ENCODE peak calls at places on chromosomes 2 and 18, in nine cellular contexts. Q, V, D, H, L, M, J, O and S are unnamed samples.
A peak's percentile ranks its signal among the peaks of the same experiment; 100 is the strongest.

GRCh38 chr2:216590780-216591179 is 42.4 kb upstream of the IGFBP2 start:
- DNase-seq in D (no peak), M (no peak), J (no peak), Q (peak; percentile 32), H (peak; percentile 70), L (no peak), O (peak; percentile 79), V (peak; percentile 83), S (no peak)

GRCh38 chr2:240819404-240820013 is 510 bp downstream of the KIF1A start:
- DNase-seq in D (no peak), O (no peak), L (no peak), M (no peak), J (peak; percentile 71), V (no peak), Q (no peak), H (no peak), S (no peak)

GRCh38 chr18:54946149-54946581 is 13.1 kb downstream of the CCDC68 start:
- DNase-seq in V (no peak), L (peak; percentile 17), D (no peak), J (no peak), Q (peak; percentile 41), H (no peak), M (no peak), O (peak; percentile 49), S (no peak)

GRCh38 chr18:38951633-38952032 is 1386.0 kb upstream of the CELF4 start:
- DNase-seq in L (no peak), O (no peak), V (no peak), M (no peak), J (no peak), D (no peak), H (no peak), Q (no peak), S (no peak)

GRCh38 chr2:168583710-168584521 is 127.8 kb downstream of the CERS6 start:
- DNase-seq in J (no peak), D (no peak), O (peak; percentile 73), H (no peak), L (no peak), M (peak; percentile 25), Q (peak; percentile 48), V (no peak), S (peak; percentile 61)

GRCh38 chr2:55922488-55922887 is 1.1 kb downstream of the EFEMP1 start:
- DNase-seq in L (no peak), H (no peak), V (no peak), Q (peak; percentile 11), J (peak; percentile 47), M (no peak), O (peak; percentile 77), D (peak; percentile 67), S (no peak)

GRCh38 chr2:206804326-206804725 is 38.9 kb downstream of the FASTKD2 start:
- DNase-seq in D (no peak), J (no peak), H (no peak), L (no peak), Q (no peak), M (peak; percentile 23), O (peak; percentile 8), V (no peak), S (no peak)

GRCh38 chr2:69017080-69017479 is 4.1 kb downstream of the ANTXR1 start:
- DNase-seq in M (no peak), O (peak; percentile 73), Q (peak; percentile 26), H (no peak), V (peak; percentile 29), J (no peak), L (no peak), D (no peak), S (no peak)

GRCh38 chr2:13669607-13670006 is 952.9 kb downstream of the TRIB2 start:
- DNase-seq in J (no peak), D (no peak), M (no peak), Q (no peak), L (no peak), V (no peak), H (no peak), O (no peak), S (no peak)

GRCh38 chr2:157170299-157170698 is 87.2 kb upstream of the GALNT5 start:
- DNase-seq in V (peak; percentile 64), D (no peak), J (no peak), M (no peak), H (no peak), O (no peak), L (no peak), Q (no peak), S (peak; percentile 36)

GRCh38 chr18:73950116-73950705 is 197.4 kb downstream of the FBXO15 start:
- DNase-seq in H (no peak), Q (no peak), D (no peak), O (no peak), V (peak; percentile 61), L (no peak), J (no peak), M (no peak), S (no peak)

GRCh38 chr2:219697811-219698683 is 70.6 kb downstream of the SLC4A3 start:
- DNase-seq in H (no peak), D (no peak), L (no peak), J (no peak), M (no peak), Q (no peak), V (no peak), O (no peak), S (no peak)

GRCh38 chr2:130850788-130851623 is 14.3 kb downstream of the ARHGEF4 start:
- DNase-seq in H (peak; percentile 33), Q (no peak), J (no peak), D (no peak), V (no peak), O (no peak), M (no peak), L (no peak), S (no peak)

GRCh38 chr2:176642074-176642473 is 372.8 kb downstream of the MTX2 start:
- DNase-seq in Q (peak; percentile 26), L (no peak), D (no peak), V (peak; percentile 69), M (no peak), J (no peak), H (no peak), O (no peak), S (peak; percentile 51)

GRCh38 chr2:98732430-98733051 is 1.6 kb upstream of the MGAT4A start:
- DNase-seq in D (no peak), O (no peak), L (no peak), V (no peak), H (no peak), M (no peak), J (no peak), Q (no peak), S (no peak)
- H3K4me3 ChIP-seq in D (no peak overlapping the region), O (no peak overlapping the region), L (no peak overlapping the region), V (no peak overlapping the region), H (no peak overlapping the region), M (peak overlapping the region; percentile 71), J (no peak overlapping the region), Q (no peak overlapping the region), S (no peak overlapping the region)

GRCh38 chr2:120719471-120719870 is 16.2 kb upstream of the GLI2 start:
- DNase-seq in H (no peak), M (no peak), L (no peak), O (no peak), J (no peak), D (peak; percentile 54), V (no peak), Q (no peak), S (no peak)

GRCh38 chr2:120720746-120721145 is 14.9 kb upstream of the GLI2 start:
- DNase-seq in J (no peak), H (peak; percentile 4), V (no peak), M (no peak), D (peak; percentile 54), Q (no peak), O (no peak), L (no peak), S (no peak)

GRCh38 chr2:120722603-120723421 is 12.9 kb upstream of the GLI2 start:
- DNase-seq in H (peak; percentile 32), V (peak; percentile 83), D (peak; percentile 42), L (no peak), Q (peak; percentile 87), O (peak; percentile 93), M (no peak), J (peak; percentile 60), S (peak; percentile 70)

GRCh38 chr2:120720176-120720575 is 15.5 kb upstream of the GLI2 start:
- DNase-seq in M (no peak), O (no peak), Q (no peak), V (no peak), L (no peak), J (no peak), H (peak; percentile 51), D (peak; percentile 37), S (no peak)

GRCh38 chr2:120722211-120722602 is 13.5 kb upstream of the GLI2 start:
- DNase-seq in H (peak; percentile 20), O (no peak), D (peak; percentile 50), M (no peak), V (no peak), L (no peak), J (no peak), Q (no peak), S (no peak)
- H3K4me3 ChIP-seq in H (no peak overlapping the region), O (no peak overlapping the region), D (no peak overlapping the region), M (no peak overlapping the region), V (no peak overlapping the region), L (no peak overlapping the region), J (no peak overlapping the region), Q (no peak overlapping the region), S (no peak overlapping the region)

DNA sequence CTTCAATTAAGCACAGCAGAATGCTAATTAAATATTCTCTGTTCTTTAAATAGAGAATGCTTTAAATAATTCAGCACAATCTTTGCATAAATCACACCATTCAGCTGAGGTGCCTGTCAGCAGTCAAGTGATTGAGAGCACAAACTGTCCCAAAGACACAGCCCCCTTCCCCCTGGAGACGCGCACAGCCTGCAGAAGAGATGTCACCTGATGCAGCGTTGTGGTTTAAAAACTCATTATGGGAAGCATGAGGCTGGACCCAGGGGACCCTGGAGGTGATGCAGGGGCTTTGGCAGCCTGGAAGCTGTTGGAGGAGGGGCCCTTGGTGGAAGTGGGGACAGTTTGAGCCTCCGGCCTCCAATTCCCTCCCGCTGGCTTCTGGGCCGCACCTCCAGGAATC is 98.2 kb downstream of the RTP5 start:
- DNase-seq in J (no peak), Q (no peak), M (no peak), V (no peak), H (no peak), O (no peak), L (no peak), D (peak; percentile 33), S (no peak)
- H3K4me3 ChIP-seq in J (no peak overlapping the region), Q (no peak overlapping the region), M (no peak overlapping the region), V (no peak overlapping the region), H (no peak overlapping the region), O (no peak overlapping the region), L (no peak overlapping the region), D (no peak overlapping the region), S (no peak overlapping the region)

GRCh38 chr2:164655336-164655735 is 34.1 kb upstream of the GRB14 start:
- DNase-seq in M (no peak), H (no peak), L (no peak), V (no peak), J (no peak), O (peak; percentile 15), D (no peak), Q (no peak), S (no peak)

GRCh38 chr2:164661349-164661748 is 40.1 kb upstream of the GRB14 start:
- DNase-seq in M (no peak), J (no peak), L (no peak), H (no peak), Q (no peak), O (peak; percentile 54), V (no peak), D (no peak), S (no peak)

GRCh38 chr2:164655750-164656149 is 34.5 kb upstream of the GRB14 start:
- DNase-seq in M (no peak), H (no peak), V (no peak), L (no peak), J (no peak), D (no peak), Q (peak; percentile 6), O (peak; percentile 50), S (no peak)

GRCh38 chr2:164662066-164662465 is 40.8 kb upstream of the GRB14 start:
- DNase-seq in Q (no peak), H (no peak), O (peak; percentile 4), J (no peak), M (no peak), L (no peak), V (no peak), D (no peak), S (no peak)

GRCh38 chr2:164657129-164657528 is 35.8 kb upstream of the GRB14 start:
- DNase-seq in L (no peak), V (peak; percentile 56), H (no peak), D (no peak), J (no peak), O (peak; percentile 62), Q (peak; percentile 95), M (no peak), S (peak; percentile 70)
- H3K4me3 ChIP-seq in L (no peak overlapping the region), V (no peak overlapping the region), H (no peak overlapping the region), D (no peak overlapping the region), J (no peak overlapping the region), O (no peak overlapping the region), Q (no peak overlapping the region), M (no peak overlapping the region), S (no peak overlapping the region)